ENCODE peak calls at places on chromosomes 16 and 17, in five cellular contexts. X, D, F, J and M are unnamed samples.

GRCh38 chr17:40356906-40357861 is 7.4 kb downstream of the GJD3 start:
- DNase-seq in X (no peak), D (no peak), F (no peak), J (no peak), M (no peak)

GRCh38 chr16:20763461-20764232 is at the start of gene ACSM3:
- DNase-seq in X (peak; percentile 74), D (peak; percentile 68), F (peak; percentile 53), J (peak; percentile 82), M (peak; percentile 90)

GRCh38 chr16:71540-72341 is 690 bp downstream of the RHBDF1 start:
- DNase-seq in X (peak; percentile 91), D (peak; percentile 97), F (peak; percentile 86), J (peak; percentile 79), M (peak; percentile 88)

GRCh38 chr16:50684823-50685455 is 3.8 kb upstream of the SNX20 start:
- DNase-seq in X (no peak), D (no peak), F (no peak), J (no peak), M (no peak)

GRCh38 chr16:1984347-1985225 is 593 bp downstream of the GFER start:
- DNase-seq in X (peak; percentile 68), D (no peak), F (no peak), J (peak; percentile 68), M (peak; percentile 51)

GRCh38 chr17:35849469-35850348 is 19.0 kb downstream of the HEATR9 start:
- DNase-seq in X (peak; percentile 67), D (no peak), F (peak; percentile 22), J (peak; percentile 43), M (peak; percentile 74)

GRCh38 chr17:50048988-50049387 is 6.9 kb upstream of the ITGA3 start:
- DNase-seq in X (no peak), D (no peak), F (no peak), J (no peak), M (no peak)

GRCh38 chr16:27769561-27770222 is 219.7 kb downstream of the KATNIP start:
- DNase-seq in X (peak; percentile 15), D (peak; percentile 68), F (no peak), J (no peak), M (peak; percentile 27)

GRCh38 chr16:2246301-2246885 is 5.0 kb downstream of the ECI1 start:
- DNase-seq in X (no peak), D (no peak), F (no peak), J (no peak), M (no peak)

GRCh38 chr17:47778184-47778635 is 43.4 kb downstream of the OSBPL7 start:
- DNase-seq in X (peak; percentile 13), D (no peak), F (no peak), J (no peak), M (no peak)

GRCh38 chr17:61397086-61397842 is 2.4 kb upstream of the TBX2 start:
- DNase-seq in X (peak; percentile 54), D (no peak), F (no peak), J (no peak), M (peak; percentile 76)

GRCh38 chr17:15498107-15498506 is 30.7 kb upstream of the CDRT4 start:
- DNase-seq in X (peak; percentile 36), D (no peak), F (no peak), J (no peak), M (no peak)

GRCh38 chr16:80167657-80168056 is 373.1 kb upstream of the DYNLRB2 start:
- DNase-seq in X (no peak), D (no peak), F (no peak), J (no peak), M (no peak)

GRCh38 chr16:80166082-80166481 is 374.7 kb upstream of the DYNLRB2 start:
- DNase-seq in X (no peak), D (no peak), F (no peak), J (no peak), M (no peak)

GRCh38 chr16:80158766-80159165 is 382.0 kb upstream of the DYNLRB2 start:
- DNase-seq in X (peak; percentile 91), D (no peak), F (no peak), J (no peak), M (peak; percentile 36)

GRCh38 chr16:80164881-80165280 is 375.9 kb upstream of the DYNLRB2 start:
- DNase-seq in X (no peak), D (no peak), F (no peak), J (no peak), M (no peak)

GRCh38 chr16:80161799-80162380 is 378.9 kb upstream of the DYNLRB2 start:
- DNase-seq in X (no peak), D (no peak), F (no peak), J (no peak), M (no peak)
- H3K9me3 ChIP-seq in X (no peaks in the 10 kb centered on the region), D (no peaks in the 10 kb centered on the region), F (no peaks in the 10 kb centered on the region), J (no peaks in the 10 kb centered on the region), M (no peaks in the 10 kb centered on the region)

GRCh38 chr16:67164599-67165061 is at the start of gene HSF4:
- DNase-seq in X (peak; percentile 78), D (no peak), F (peak; percentile 31), J (peak; percentile 79), M (peak; percentile 48)

GRCh38 chr16:67165121-67166034 is 833 bp downstream of the HSF4 start:
- DNase-seq in X (peak; percentile 45), D (no peak), F (no peak), J (no peak), M (no peak)

GRCh38 chr16:67163164-67163902 is 1.2 kb upstream of the HSF4 start:
- DNase-seq in X (no peak), D (no peak), F (peak; percentile 16), J (no peak), M (peak; percentile 54)

GRCh38 chr16:67162439-67163163 is 1.9 kb upstream of the HSF4 start:
- DNase-seq in X (no peak), D (no peak), F (no peak), J (no peak), M (peak; percentile 35)

DNA sequence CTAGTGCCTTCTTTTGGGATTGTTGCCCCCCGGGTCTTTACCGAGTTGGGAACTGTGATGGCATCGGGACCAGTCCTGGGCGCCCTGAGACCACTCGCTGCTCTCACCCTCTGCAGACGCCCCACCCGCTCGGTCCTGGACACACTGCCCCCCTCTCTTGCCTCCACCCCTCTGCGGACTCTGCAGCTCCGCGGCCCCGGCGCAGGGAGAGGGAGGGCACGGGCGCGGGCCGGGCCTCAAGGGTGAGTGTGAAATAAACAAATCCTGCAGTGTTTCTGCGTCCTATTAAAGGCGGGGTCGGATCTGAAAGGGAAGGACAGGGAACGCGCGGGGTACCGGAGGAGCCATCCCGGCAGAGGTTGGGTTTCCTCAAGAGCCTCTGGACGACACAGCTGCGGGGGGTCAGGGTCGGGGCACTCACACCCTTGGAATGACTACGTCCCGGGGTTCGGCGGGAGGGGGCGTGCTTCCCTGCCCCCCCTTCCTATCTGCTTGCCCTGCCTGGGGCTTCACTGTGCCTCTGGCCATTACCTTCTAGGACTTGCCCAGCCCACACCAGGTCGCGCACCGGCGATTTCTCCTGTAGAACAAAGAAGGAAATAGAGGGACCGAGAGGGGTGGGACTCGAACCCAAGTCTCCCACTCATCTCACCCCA is 514 bp upstream of the HSF4 start:
- DNase-seq in X (no peak), D (no peak), F (no peak), J (no peak), M (peak; percentile 29)
- H3K4me1 ChIP-seq in X (no peaks in the 10 kb centered on the region), D (peaks cover 10% of the 10 kb centered on the region), F (peaks cover 74% of the 10 kb centered on the region), J (peaks cover 15% of the 10 kb centered on the region), M (peaks cover 19% of the 10 kb centered on the region)

GRCh38 chr16:5378531-5378930 is 280.9 kb upstream of the EEF2KMT start:
- DNase-seq in X (no peak), D (no peak), F (no peak), J (no peak), M (no peak)
- H3K9me3 ChIP-seq in X (no peaks in the 10 kb centered on the region), D (no peaks in the 10 kb centered on the region), F (no peaks in the 10 kb centered on the region), J (no peaks in the 10 kb centered on the region), M (no peaks in the 10 kb centered on the region)

GRCh38 chr17:27109346-27109745 is 184.6 kb upstream of the WSB1 start:
- DNase-seq in X (no peak), D (no peak), F (no peak), J (no peak), M (no peak)
- H3K4me1 ChIP-seq in X (no peaks in the 10 kb centered on the region), D (no peaks in the 10 kb centered on the region), F (no peaks in the 10 kb centered on the region), J (no peaks in the 10 kb centered on the region), M (no peaks in the 10 kb centered on the region)

DNA sequence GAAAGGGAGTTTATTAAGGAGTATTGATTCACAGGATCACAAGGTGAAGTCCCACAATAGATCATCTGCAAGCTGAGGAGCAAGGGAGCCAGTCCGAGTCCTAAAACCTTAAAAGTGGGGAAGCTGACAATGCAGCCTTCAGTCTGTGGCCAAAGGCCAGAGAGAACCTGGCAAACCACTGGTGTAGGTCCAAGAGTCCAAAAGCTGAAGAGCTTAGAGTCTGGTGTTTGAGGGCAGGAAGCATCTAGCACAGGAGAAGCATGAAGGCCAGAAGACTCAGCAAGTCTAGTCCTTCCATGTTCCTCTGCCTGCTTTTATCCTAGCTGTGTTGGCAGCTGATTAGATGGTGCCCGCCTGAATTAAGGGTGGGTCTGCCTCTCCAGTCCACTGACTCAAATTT is 193.0 kb downstream of the KIF2B start:
- DNase-seq in X (no peak), D (no peak), F (no peak), J (no peak), M (no peak)
- H3K9me3 ChIP-seq in X (peaks cover 4% of the 10 kb centered on the region), D (no peaks in the 10 kb centered on the region), F (no peaks in the 10 kb centered on the region), J (no peaks in the 10 kb centered on the region), M (peaks cover 8% of the 10 kb centered on the region)

DNA sequence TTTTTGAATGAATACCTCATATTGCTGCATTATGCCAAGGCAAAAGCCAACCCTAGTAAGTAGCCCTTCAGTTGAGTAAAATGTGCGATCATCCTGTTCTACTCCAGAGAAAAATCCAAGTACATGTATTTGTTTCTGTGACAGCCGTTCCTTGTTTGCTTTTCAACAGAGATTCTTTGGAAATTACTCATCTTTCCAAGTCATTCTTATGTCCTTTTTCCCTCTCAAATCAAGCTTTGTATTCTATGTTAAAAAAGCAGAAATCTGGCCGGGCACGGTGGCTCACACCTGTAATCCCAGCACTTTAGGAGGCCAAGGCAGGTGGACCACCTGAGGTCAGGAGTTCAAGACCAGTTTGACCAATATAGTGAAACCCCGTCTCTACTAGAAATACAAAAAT is 112.9 kb upstream of the HAS3 start:
- DNase-seq in X (peak; percentile 73), D (no peak), F (no peak), J (no peak), M (peak; percentile 72)
- H3K4me1 ChIP-seq in X (peaks cover 38% of the 10 kb centered on the region), D (no peaks in the 10 kb centered on the region), F (no peaks in the 10 kb centered on the region), J (no peaks in the 10 kb centered on the region), M (peaks cover 25% of the 10 kb centered on the region)

GRCh38 chr16:61419771-61420170 is 616.5 kb downstream of the CDH8 start:
- DNase-seq in X (no peak), D (no peak), F (no peak), J (no peak), M (no peak)
- H3K9me3 ChIP-seq in X (no peaks in the 10 kb centered on the region), D (no peaks in the 10 kb centered on the region), F (no peaks in the 10 kb centered on the region), J (no peaks in the 10 kb centered on the region), M (no peaks in the 10 kb centered on the region)

GRCh38 chr17:17757944-17758343 is 76.7 kb downstream of the RAI1 start:
- DNase-seq in X (no peak), D (no peak), F (no peak), J (no peak), M (no peak)
- H3K4me1 ChIP-seq in X (peaks cover 6% of the 10 kb centered on the region), D (no peaks in the 10 kb centered on the region), F (peaks cover 53% of the 10 kb centered on the region), J (peaks cover 9% of the 10 kb centered on the region), M (peaks cover 3% of the 10 kb centered on the region)